ENCODE peak calls at places on chromosomes 6 and 20, in six cellular contexts. N is A673, M is GM06990, J is left lung, F is heart right ventricle, W is nephron progenitor cell. P is an unnamed sample.

GRCh38 chr6:154649723-154650122 is 83.5 kb upstream of the SCAF8 start:
- DNase-seq in J (no peak), N (no peak), W (no peak), M (no peak), F (no peak), P (no peak)

GRCh38 chr20:24580006-24580405 is 110.6 kb downstream of the SYNDIG1 start:
- DNase-seq in W (no peak), J (no peak), F (no peak), M (no peak), N (no peak), P (no peak)

GRCh38 chr6:38170666-38171065 is 351.1 kb downstream of the ZFAND3 start:
- DNase-seq in N (no peak), W (no peak), F (no peak), J (no peak), M (no peak), P (no peak)

GRCh38 chr6:139540276-139540675 is 165.8 kb upstream of the CITED2 start:
- DNase-seq in N (peak; percentile 50), W (no peak), F (no peak), J (peak; percentile 48), M (no peak), P (no peak)

GRCh38 chr6:43604174-43604573 is 24.9 kb downstream of the GTPBP2 start:
- DNase-seq in M (no peak), F (no peak), N (peak; percentile 17), J (no peak), W (no peak), P (no peak)

GRCh38 chr6:27617046-27617687 is 144.3 kb upstream of the ZNF184 start:
- DNase-seq in J (no peak), M (no peak), W (peak; percentile 19), N (peak; percentile 20), F (no peak), P (no peak)

GRCh38 chr6:44646355-44646754 is 258.8 kb downstream of the CDC5L start:
- DNase-seq in M (no peak), W (no peak), J (no peak), F (no peak), N (no peak), P (no peak)

GRCh38 chr20:32285621-32286334 is 8.3 kb downstream of the KIF3B start:
- DNase-seq in W (no peak), M (peak; percentile 74), N (peak; percentile 20), J (no peak), F (no peak), P (peak; percentile 20)

GRCh38 chr6:79536615-79536968 is 638 bp downstream of the LCA5 start:
- DNase-seq in J (peak; percentile 51), F (no peak), M (no peak), N (peak; percentile 35), W (no peak), P (no peak)

GRCh38 chr6:33958208-33958862 is 154.5 kb upstream of the MLN start:
- DNase-seq in W (peak; percentile 47), J (no peak), N (peak; percentile 74), F (no peak), M (no peak), P (no peak)
- TF ChIP-seq CTCF in W (peak; percentile 26), J (no peak), N (peak; percentile 74), F (no peak), M (peak; percentile 34), P (peak; percentile 18)

DNA sequence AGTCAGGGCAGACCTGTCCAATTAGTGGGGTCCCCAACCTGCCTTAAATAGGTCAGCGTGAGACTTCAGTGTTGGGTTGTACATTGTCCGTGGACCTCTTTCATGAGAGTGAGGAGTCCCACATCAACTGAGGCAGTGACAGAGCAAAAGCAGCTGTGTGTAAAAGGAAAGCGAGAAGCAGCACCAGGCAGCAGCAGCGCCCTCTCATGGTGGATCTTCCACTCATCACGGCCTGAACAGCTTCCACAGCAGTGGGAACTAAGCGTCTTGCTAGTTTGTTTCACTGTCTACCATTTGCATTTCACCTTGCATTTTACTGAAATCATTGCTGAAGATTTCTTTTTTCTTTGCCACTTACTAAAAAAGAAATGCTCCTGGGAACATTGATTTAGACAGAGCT is 333.8 kb downstream of the PKHD1 start:
- DNase-seq in W (peak; percentile 64), M (no peak), F (peak; percentile 22), N (peak; percentile 55), J (no peak), P (no peak)
- TF ChIP-seq CTCF in W (peak; percentile 62), M (peak; percentile 77), F (peak; percentile 48), N (peak; percentile 81), J (no peak), P (no peak)

DNA sequence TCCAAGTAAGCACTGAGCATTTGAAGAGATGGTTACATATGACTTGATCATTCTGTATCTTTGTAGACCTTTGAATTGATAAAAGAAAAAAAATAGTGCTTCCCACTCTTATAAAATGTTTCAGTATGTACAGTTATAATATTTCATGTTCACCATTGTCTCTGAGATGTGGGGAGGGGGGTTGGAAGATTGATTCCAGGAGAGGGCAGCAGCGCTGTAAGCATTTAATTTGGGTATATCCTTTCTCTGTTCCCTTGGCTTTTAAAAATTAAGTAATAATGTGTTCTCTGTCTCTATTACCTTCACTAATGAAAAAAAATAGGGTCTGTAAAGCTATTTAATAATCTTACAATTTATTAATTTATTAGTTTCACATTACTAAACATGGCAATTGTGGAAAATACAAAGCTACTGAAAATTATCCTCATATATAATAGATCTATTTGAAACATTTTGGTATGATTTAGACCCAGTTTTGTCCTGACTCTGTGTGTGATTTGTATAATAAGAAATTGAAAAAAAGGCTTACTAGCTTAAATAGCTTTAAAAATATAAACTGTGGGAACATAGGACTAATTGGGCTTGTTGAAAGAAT is 341.2 kb downstream of the CDKAL1 start:
- DNase-seq in N (peak; percentile 75), J (no peak), W (no peak), F (no peak), M (no peak), P (no peak)
- TF ChIP-seq CTCF in N (peak; percentile 74), J (no peak), W (peak; percentile 23), F (peak; percentile 9), M (peak; percentile 22), P (no peak)

GRCh38 chr6:141195251-141195832 is 937.4 kb upstream of the GJE1 start:
- DNase-seq in J (no peak), M (no peak), N (no peak), F (no peak), W (no peak), P (no peak)
- TF ChIP-seq CTCF in J (no peak), M (no peak), N (peak; percentile 10), F (no peak), W (no peak), P (no peak)

DNA sequence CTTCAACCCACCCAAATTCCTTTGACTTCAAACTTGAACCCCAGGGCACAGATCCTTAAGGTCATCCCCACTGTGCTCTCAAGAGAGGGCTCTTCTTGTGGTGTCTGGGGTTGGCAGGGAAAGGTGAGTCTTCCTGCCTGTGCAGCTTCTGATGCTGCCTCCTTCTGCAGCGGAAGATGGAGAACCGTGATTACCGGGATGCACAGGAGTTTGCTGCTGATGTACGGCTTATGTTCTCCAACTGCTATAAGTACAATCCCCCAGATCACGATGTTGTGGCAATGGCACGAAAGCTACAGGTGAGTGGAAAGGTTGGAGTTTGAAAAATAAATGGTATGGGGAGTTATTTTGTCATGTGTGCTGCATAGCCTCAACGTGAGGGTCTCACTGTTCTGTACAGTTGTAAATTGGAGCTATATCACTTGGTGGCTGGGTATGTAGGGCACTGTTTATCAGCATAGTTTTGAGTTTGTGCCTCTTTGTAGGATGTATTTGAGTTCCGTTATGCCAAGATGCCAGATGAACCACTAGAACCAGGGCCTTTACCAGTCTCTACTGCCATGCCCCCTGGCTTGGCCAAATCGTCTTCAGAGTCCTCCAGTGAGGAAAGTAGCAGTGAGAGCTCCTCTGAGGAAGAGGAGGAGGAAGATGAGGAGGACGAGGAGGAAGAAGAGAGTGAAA is 9.0 kb downstream of the BRD2 start:
- DNase-seq in F (no peak), N (no peak), M (no peak), W (no peak), J (no peak), P (no peak)
- TF ChIP-seq CTCF in F (no peak), N (no peak), M (no peak), W (no peak), J (no peak), P (no peak)

DNA sequence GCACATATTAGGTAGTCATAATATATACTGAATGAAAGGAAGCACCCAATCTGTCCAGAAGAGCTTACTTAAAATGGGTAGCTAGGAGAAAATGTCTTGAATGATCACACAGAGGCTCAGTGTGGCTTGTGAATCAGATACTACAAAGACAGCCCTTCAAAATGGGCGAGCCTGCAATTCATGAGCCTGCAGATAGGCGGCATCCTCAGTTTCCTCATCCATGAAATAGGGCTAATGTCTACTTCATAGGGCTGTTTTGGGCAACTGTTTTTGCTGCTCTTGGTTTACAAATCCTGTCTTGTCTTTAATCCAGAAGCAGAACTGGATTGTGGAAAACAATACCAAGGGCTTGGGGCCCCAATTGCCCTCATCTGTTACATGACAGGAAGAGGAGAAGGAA is 129.3 kb upstream of the KCNK16 start:
- DNase-seq in W (no peak), N (no peak), F (no peak), M (no peak), J (no peak), P (no peak)
- TF ChIP-seq CTCF in W (no peak), N (peak; percentile 67), F (no peak), M (peak; percentile 76), J (no peak), P (no peak)

DNA sequence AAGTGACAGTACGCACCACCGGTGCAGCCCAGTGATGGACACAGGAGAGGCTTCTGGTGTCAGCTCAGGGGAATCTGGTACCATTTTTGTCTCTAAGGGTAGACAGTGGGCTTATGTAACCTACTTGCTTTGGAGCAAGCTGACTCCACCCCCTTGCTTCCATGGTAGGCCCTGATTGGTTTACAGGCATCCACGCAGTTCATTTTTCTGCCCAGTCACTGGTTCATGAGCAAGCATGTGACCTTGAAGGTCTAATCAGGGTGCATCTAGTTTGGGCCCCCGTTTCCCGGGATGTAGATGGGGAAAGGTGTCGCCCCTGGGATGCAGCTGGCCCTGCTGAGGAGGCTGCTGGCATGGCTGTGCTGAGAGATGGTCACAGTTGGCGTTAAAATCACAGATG is 244.8 kb upstream of the KCNG1 start:
- DNase-seq in M (no peak), J (no peak), N (no peak), W (no peak), F (no peak), P (no peak)
- TF ChIP-seq CTCF in M (no peak), J (no peak), N (no peak), W (no peak), F (no peak), P (no peak)

GRCh38 chr20:63815869-63816268 is 15.2 kb downstream of the ZBTB46 start:
- DNase-seq in W (no peak), J (no peak), F (no peak), N (no peak), M (no peak), P (no peak)

GRCh38 chr20:63822276-63822696 is 8.8 kb downstream of the ZBTB46 start:
- DNase-seq in N (no peak), M (no peak), W (no peak), J (no peak), F (no peak), P (no peak)

GRCh38 chr20:63821824-63822223 is 9.2 kb downstream of the ZBTB46 start:
- DNase-seq in W (no peak), J (no peak), N (no peak), F (no peak), M (no peak), P (no peak)

GRCh38 chr20:63815613-63815862 is 15.5 kb downstream of the ZBTB46 start:
- DNase-seq in F (no peak), J (no peak), W (no peak), M (no peak), N (no peak), P (no peak)

GRCh38 chr20:63819224-63819917 is 11.7 kb downstream of the ZBTB46 start:
- DNase-seq in F (no peak), W (no peak), J (no peak), N (peak; percentile 65), M (no peak), P (no peak)
- TF ChIP-seq CTCF in F (peak; percentile 31), W (peak; percentile 12), J (no peak), N (peak; percentile 63), M (no peak), P (no peak)

GRCh38 chr6:159842035-159842434 is 42.0 kb downstream of the PNLDC1 start:
- DNase-seq in J (no peak), N (no peak), W (no peak), F (no peak), M (no peak), P (no peak)
- TF ChIP-seq CTCF in J (peak; percentile 16), N (no peak), W (peak; percentile 34), F (no peak), M (peak; percentile 27), P (no peak)